ENCODE peak calls at places on chromosomes 11 and 22, in five cellular contexts. L, S, V, Y and T are unnamed samples. For H3K27me3, the result is how much of the 10 kb centered on the place peaks cover.

GRCh38 chr11:94449437-94449836 is 44.2 kb downstream of the MRE11 start:
- DNase-seq in L (no peak), S (peak), V (peak), Y (peak), T (peak)

GRCh38 chr11:111384494-111384893 is 5.4 kb upstream of the POU2AF1 start:
- DNase-seq in L (no peak), Y (no peak), V (no peak), S (no peak), T (peak)

GRCh38 chr11:102836290-102836875 is 7.0 kb downstream of the MMP3 start:
- DNase-seq in L (no peak), S (peak), V (no peak), Y (no peak), T (peak)

GRCh38 chr11:68889948-68890446 is 13.6 kb downstream of the MRPL21 start:
- DNase-seq in Y (no peak), L (peak), V (no peak), S (peak), T (no peak)

GRCh38 chr11:33303541-33303940 is 46.4 kb downstream of the HIPK3 start:
- DNase-seq in Y (no peak), V (no peak), S (no peak), L (no peak), T (no peak)

GRCh38 chr11:13745165-13745564 is 76.7 kb downstream of the FAR1 start:
- DNase-seq in L (no peak), V (peak), S (no peak), Y (no peak), T (peak)

GRCh38 chr11:118522571-118523072 is 4.7 kb upstream of the TTC36 start:
- DNase-seq in Y (no peak), S (peak), L (peak), V (peak), T (peak)

GRCh38 chr22:43236401-43237166 is 49.6 kb upstream of the TTLL12 start:
- DNase-seq in L (no peak), Y (no peak), S (no peak), V (no peak), T (no peak)

GRCh38 chr11:20729597-20730095 is 60.3 kb downstream of the NELL1 start:
- DNase-seq in L (no peak), Y (no peak), S (no peak), V (no peak), T (no peak)

GRCh38 chr11:1219836-1220810 is 2.7 kb upstream of the MUC5B start:
- DNase-seq in Y (no peak), V (no peak), S (no peak), L (no peak), T (no peak)

GRCh38 chr11:3920148-3920852 is 64.8 kb downstream of the STIM1 start:
- DNase-seq in S (peak), L (no peak), Y (no peak), V (no peak), T (peak)

GRCh38 chr22:35135165-35135564 is 69.2 kb downstream of the ISX start:
- DNase-seq in S (no peak), L (no peak), V (no peak), Y (no peak), T (no peak)

GRCh38 chr11:63901660-63902059 is 15.3 kb downstream of the RCOR2 start:
- DNase-seq in L (no peak), V (no peak), Y (no peak), S (peak), T (no peak)

GRCh38 chr11:34651551-34651950 is 30.7 kb downstream of the EHF start:
- DNase-seq in S (no peak), Y (no peak), L (no peak), V (peak), T (no peak)

GRCh38 chr11:130037058-130037457 is 32.6 kb upstream of the APLP2 start:
- DNase-seq in L (no peak), V (peak), Y (peak), S (peak), T (peak)

GRCh38 chr11:63609971-63610580 is 4.2 kb downstream of the PLAAT3 start:
- DNase-seq in S (no peak), Y (no peak), V (peak), L (no peak), T (no peak)

GRCh38 chr11:27930946-27931345 is 177.0 kb downstream of the KIF18A start:
- DNase-seq in S (no peak), V (no peak), L (no peak), Y (no peak), T (no peak)

GRCh38 chr11:110152199-110152598 is 59.0 kb downstream of the ZC3H12C start:
- DNase-seq in V (no peak), Y (no peak), L (no peak), S (no peak), T (no peak)

GRCh38 chr22:31630331-31631329 is 31.4 kb downstream of the PISD start:
- DNase-seq in V (peak), Y (no peak), L (peak), S (peak), T (peak)

DNA sequence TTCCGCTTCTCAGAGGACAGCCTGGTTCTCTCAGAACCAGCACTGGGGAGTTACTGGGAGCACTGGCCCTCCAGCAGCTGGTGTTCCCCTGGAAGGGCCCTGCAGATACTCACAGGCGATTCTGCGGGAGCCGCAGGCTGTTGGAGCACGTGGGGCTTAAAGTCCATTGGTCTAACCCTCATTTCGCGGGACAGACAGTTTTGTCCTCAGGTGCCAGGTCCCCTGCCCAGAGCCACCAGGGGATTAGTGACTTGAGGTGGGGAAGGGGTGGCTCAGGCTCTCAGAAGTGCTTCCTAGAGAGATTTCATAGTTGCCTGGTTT is 53.9 kb downstream of the CACNA1I start:
- DNase-seq in S (no peak), V (no peak), Y (no peak), L (no peak), T (no peak)
- H3K27me3 ChIP-seq in S (under half), V (under half), Y (under half), L (under half), T (under half)

GRCh38 chr22:45007247-45007945 is 2.4 kb downstream of the PHF21B start:
- DNase-seq in L (peak), V (no peak), Y (no peak), S (peak), T (no peak)
- H3K4me3 ChIP-seq in L (peak), V (no peak), Y (no peak), S (no peak), T (no peak)

DNA sequence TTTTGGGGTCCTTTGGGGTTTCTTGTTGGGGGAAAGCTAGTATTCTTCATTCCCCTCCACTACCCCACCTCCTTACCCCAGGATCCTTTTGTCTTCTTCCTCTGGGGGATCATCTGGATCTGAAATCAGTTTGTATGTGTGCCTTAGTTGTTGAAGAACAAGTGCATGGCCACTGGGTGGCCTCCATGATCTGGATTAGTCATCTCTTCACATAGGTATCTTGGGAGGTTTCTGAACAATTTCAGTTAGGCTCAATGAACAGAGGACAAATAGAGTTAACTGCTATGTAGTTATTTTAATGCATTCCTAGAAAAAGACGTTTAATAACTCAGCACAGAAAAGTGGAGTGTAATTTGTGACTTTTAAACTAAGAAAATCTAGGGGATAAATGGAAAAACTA is 7.1 kb upstream of the VWA5A start:
- DNase-seq in S (peak), V (peak), Y (no peak), L (no peak), T (peak)
- TF ChIP-seq CTCF in S (peak), V (peak), Y (peak), L (peak), T (peak)

GRCh38 chr11:77029829-77030228 is 4.4 kb upstream of the B3GNT6 start:
- DNase-seq in V (no peak), L (no peak), S (no peak), Y (no peak), T (peak)
- H3K27me3 ChIP-seq in V (under half), L (under half), S (under half), Y (under half), T (under half)

GRCh38 chr11:2911088-2912037 is 17.9 kb downstream of the PHLDA2 start:
- DNase-seq in L (no peak), Y (no peak), V (no peak), S (no peak), T (peak)
- H3K4me3 ChIP-seq in L (no peak), Y (no peak), V (no peak), S (no peak), T (no peak)

GRCh38 chr11:114179234-114179941 is 116.8 kb upstream of the NNMT start:
- DNase-seq in S (peak), L (no peak), Y (no peak), V (peak), T (no peak)
- TF ChIP-seq CTCF in S (peak), L (no peak), Y (no peak), V (no peak), T (no peak)

GRCh38 chr22:25141994-25142620 is 57.6 kb upstream of the CRYBB3 start:
- DNase-seq in L (peak), V (no peak), S (no peak), Y (no peak), T (no peak)

GRCh38 chr22:25136953-25137576 is 62.6 kb upstream of the CRYBB3 start:
- DNase-seq in L (no peak), S (no peak), V (no peak), Y (no peak), T (no peak)

GRCh38 chr22:25137577-25138525 is 61.8 kb upstream of the CRYBB3 start:
- DNase-seq in L (no peak), Y (no peak), V (no peak), S (peak), T (peak)

GRCh38 chr22:25143161-25144076 is 56.2 kb upstream of the CRYBB3 start:
- DNase-seq in L (no peak), V (peak), Y (no peak), S (no peak), T (no peak)

DNA sequence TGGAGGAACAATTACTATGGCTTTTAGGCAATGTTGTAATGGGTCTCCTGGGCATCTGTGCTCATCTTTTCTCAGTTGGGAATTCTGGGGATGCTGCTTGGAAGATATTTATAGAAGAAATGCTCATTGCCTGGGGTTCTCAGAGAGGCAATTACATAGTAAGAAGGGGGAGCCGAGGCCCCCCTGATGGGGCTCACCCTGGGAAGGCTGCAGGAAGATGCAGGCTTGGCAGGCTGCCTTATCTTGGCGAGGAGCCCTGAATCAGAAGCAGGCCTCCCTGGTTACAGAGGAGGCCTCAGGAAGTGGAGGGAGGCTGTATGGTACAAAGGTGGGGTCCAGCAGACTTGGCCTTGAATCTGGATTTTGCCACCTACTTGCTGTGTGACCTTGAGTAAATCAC is 60.6 kb upstream of the CRYBB3 start:
- DNase-seq in S (no peak), V (peak), L (no peak), Y (no peak), T (no peak)
- H3K27me3 ChIP-seq in S (under half), V (under half), L (under half), Y (under half), T (under half)

DNA sequence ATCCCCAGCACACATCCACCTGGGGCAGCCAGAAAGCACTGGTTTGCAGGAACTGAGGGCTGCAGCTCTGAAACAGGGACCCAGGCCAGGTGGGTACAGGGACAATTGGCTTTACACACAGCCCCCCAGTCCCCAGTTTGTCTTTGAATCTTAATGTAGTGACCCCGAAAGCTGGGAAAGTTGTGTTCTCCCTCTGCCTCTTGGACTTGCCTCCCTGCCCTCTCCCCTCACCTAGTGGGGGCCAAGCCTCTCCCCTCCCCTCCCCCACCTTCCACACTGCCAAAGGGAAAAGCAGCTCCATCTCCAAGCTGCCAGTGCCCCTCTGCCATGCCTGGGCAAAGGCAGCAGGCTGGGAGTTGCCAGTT is 2.6 kb upstream of the CLCF1 start:
- DNase-seq in L (no peak), Y (no peak), S (no peak), V (no peak), T (no peak)
- H3K4me3 ChIP-seq in L (no peak), Y (no peak), S (no peak), V (no peak), T (no peak)

GRCh38 chr22:25775501-25775900 is 33.5 kb downstream of the MYO18B start:
- DNase-seq in S (peak), Y (no peak), V (no peak), L (peak), T (no peak)

GRCh38 chr22:25779426-25779825 is 37.4 kb downstream of the MYO18B start:
- DNase-seq in Y (no peak), L (no peak), V (no peak), S (no peak), T (no peak)

GRCh38 chr22:25779890-25780289 is 37.9 kb downstream of the MYO18B start:
- DNase-seq in Y (no peak), L (no peak), S (no peak), V (no peak), T (no peak)

GRCh38 chr22:25777411-25777810 is 35.4 kb downstream of the MYO18B start:
- DNase-seq in V (no peak), L (no peak), Y (no peak), S (no peak), T (no peak)

DNA sequence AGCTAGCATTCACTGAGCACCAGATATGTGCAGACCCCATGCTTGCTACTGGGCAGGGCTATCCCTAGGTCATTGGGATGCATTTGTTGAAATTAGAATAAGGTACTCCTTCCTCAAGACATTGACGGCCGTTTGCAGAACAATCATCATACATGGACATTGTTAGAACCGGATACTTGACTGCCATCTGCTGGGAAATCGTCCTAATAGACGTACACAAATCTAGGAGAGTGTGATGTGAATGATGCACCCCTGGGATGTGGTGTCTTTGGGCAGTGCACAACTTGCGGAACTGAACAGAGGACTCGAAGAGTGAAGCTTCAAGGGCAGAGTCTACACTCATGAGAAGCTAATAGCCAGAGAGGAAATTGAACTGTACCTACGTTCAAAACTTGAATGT is 35.9 kb downstream of the MYO18B start:
- DNase-seq in Y (no peak), L (peak), S (peak), V (peak), T (peak)
- TF ChIP-seq CTCF in Y (peak), L (peak), S (peak), V (peak), T (peak)